ENCODE peak calls at places on chromosomes 11 and 22, in six cellular contexts. K, E, O, F, Y and W are unnamed samples.
A peak's percentile ranks its signal among the peaks of the same experiment; 100 is the strongest.

GRCh38 chr11:35407041-35407440 is 12.3 kb downstream of the SLC1A2 start:
- DNase-seq in K (no peak), E (no peak), O (no peak), F (no peak), Y (no peak), W (no peak)

GRCh38 chr11:61082931-61083531 is 19.3 kb upstream of the CD5 start:
- DNase-seq in K (peak; percentile 43), E (no peak), O (no peak), F (no peak), Y (no peak), W (no peak)

GRCh38 chr11:36436084-36436483 is 74.0 kb downstream of the TRAF6 start:
- DNase-seq in K (no peak), E (no peak), O (no peak), F (no peak), Y (no peak), W (no peak)

GRCh38 chr22:49749227-49749626 is 78.4 kb downstream of the BRD1 start:
- DNase-seq in K (peak; percentile 51), E (no peak), O (no peak), F (no peak), Y (no peak), W (no peak)

GRCh38 chr11:121282376-121282775 is 10.2 kb upstream of the SC5D start:
- DNase-seq in K (no peak), E (no peak), O (no peak), F (no peak), Y (no peak), W (no peak)

GRCh38 chr22:46881373-46882118 is 119.1 kb downstream of the TBC1D22A start:
- DNase-seq in K (no peak), E (no peak), O (no peak), F (no peak), Y (peak; percentile 59), W (no peak)

GRCh38 chr11:105838668-105839403 is 183.2 kb downstream of the MSANTD4 start:
- DNase-seq in K (no peak), E (no peak), O (no peak), F (no peak), Y (no peak), W (peak; percentile 27)

GRCh38 chr11:120432056-120433018 is 79.2 kb upstream of the GRIK4 start:
- DNase-seq in K (no peak), E (peak; percentile 51), O (no peak), F (peak; percentile 64), Y (no peak), W (peak; percentile 99)

GRCh38 chr11:126606484-126606883 is 251.0 kb downstream of the ST3GAL4 start:
- DNase-seq in K (peak; percentile 25), E (no peak), O (no peak), F (no peak), Y (no peak), W (no peak)

GRCh38 chr11:104323841-104324240 is 159.9 kb upstream of the PDGFD start:
- DNase-seq in K (no peak), E (no peak), O (no peak), F (no peak), Y (no peak), W (no peak)

GRCh38 chr11:65850217-65851082 is 7.5 kb downstream of the CFL1 start:
- DNase-seq in K (no peak), E (no peak), O (no peak), F (no peak), Y (no peak), W (no peak)

GRCh38 chr11:22415481-22415880 is 77.3 kb downstream of the SLC17A6 start:
- DNase-seq in K (no peak), E (no peak), O (no peak), F (no peak), Y (no peak), W (no peak)

GRCh38 chr11:93028959-93029536 is 59.6 kb downstream of the MTNR1B start:
- DNase-seq in K (no peak), E (no peak), O (no peak), F (no peak), Y (no peak), W (no peak)

GRCh38 chr22:44758354-44758969 is 6.1 kb downstream of the ARHGAP8 start:
- DNase-seq in K (no peak), E (no peak), O (no peak), F (no peak), Y (no peak), W (no peak)

GRCh38 chr11:121418625-121419114 is 33.4 kb upstream of the SORL1 start:
- DNase-seq in K (no peak), E (no peak), O (no peak), F (peak; percentile 52), Y (no peak), W (no peak)

GRCh38 chr11:119624102-119624615 is 104.8 kb downstream of the NECTIN1 start:
- DNase-seq in K (no peak), E (no peak), O (no peak), F (no peak), Y (no peak), W (no peak)

GRCh38 chr22:23058063-23058462 is 12.3 kb upstream of the GNAZ start:
- DNase-seq in K (no peak), E (no peak), O (no peak), F (no peak), Y (no peak), W (no peak)

GRCh38 chr11:74138572-74138971 is 32.2 kb downstream of the C2CD3 start:
- DNase-seq in K (no peak), E (no peak), O (no peak), F (peak; percentile 38), Y (no peak), W (peak; percentile 96)

GRCh38 chr11:13462311-13462927 is 603 bp downstream of the BTBD10 start:
- DNase-seq in K (peak; percentile 79), E (peak; percentile 11), O (no peak), F (peak; percentile 57), Y (peak; percentile 61), W (no peak)

GRCh38 chr11:84812351-84813083 is 814.6 kb downstream of the DLG2 start:
- DNase-seq in K (no peak), E (no peak), O (no peak), F (no peak), Y (no peak), W (no peak)

GRCh38 chr22:23077627-23078461 is 7.5 kb downstream of the GNAZ start:
- DNase-seq in K (no peak), E (no peak), O (no peak), F (no peak), Y (no peak), W (no peak)

GRCh38 chr11:93775289-93775688 is 8.8 kb upstream of the MED17 start:
- DNase-seq in K (no peak), E (no peak), O (no peak), F (no peak), Y (no peak), W (no peak)

GRCh38 chr11:44418438-44418795 is 108.5 kb upstream of the ALX4 start:
- DNase-seq in K (no peak), E (no peak), O (no peak), F (no peak), Y (no peak), W (no peak)

GRCh38 chr11:342328-342727 is 21.7 kb upstream of the IFITM3 start:
- DNase-seq in K (no peak), E (no peak), O (no peak), F (no peak), Y (no peak), W (no peak)

GRCh38 chr11:90134420-90135003 is at the start of gene NAALAD2:
- DNase-seq in K (peak; percentile 69), E (no peak), O (peak; percentile 11), F (peak; percentile 20), Y (peak; percentile 53), W (no peak)

GRCh38 chr11:47726878-47727514 is 11.8 kb upstream of the AGBL2 start:
- DNase-seq in K (no peak), E (no peak), O (no peak), F (no peak), Y (no peak), W (no peak)

GRCh38 chr22:50341977-50342650 is 1.0 kb upstream of the PPP6R2 start:
- DNase-seq in K (peak; percentile 92), E (peak; percentile 72), O (peak; percentile 67), F (peak; percentile 89), Y (peak; percentile 87), W (peak; percentile 74)

GRCh38 chr11:75478690-75479597 is 45.9 kb upstream of the KLHL35 start:
- DNase-seq in K (no peak), E (no peak), O (no peak), F (no peak), Y (no peak), W (no peak)

GRCh38 chr11:122342089-122342749 is 226.2 kb upstream of the BLID start:
- DNase-seq in K (no peak), E (no peak), O (no peak), F (no peak), Y (no peak), W (no peak)

GRCh38 chr22:19172213-19173046 is 6.1 kb downstream of the SLC25A1 start:
- DNase-seq in K (no peak), E (no peak), O (no peak), F (no peak), Y (no peak), W (no peak)
- H3K4me1 ChIP-seq in K (peaks cover 81% of the 10 kb centered on the region), E (peaks cover 28% of the 10 kb centered on the region), O (peaks cover 12% of the 10 kb centered on the region), F (peaks cover 69% of the 10 kb centered on the region), Y (peaks cover 82% of the 10 kb centered on the region), W (peaks cover 48% of the 10 kb centered on the region)

DNA sequence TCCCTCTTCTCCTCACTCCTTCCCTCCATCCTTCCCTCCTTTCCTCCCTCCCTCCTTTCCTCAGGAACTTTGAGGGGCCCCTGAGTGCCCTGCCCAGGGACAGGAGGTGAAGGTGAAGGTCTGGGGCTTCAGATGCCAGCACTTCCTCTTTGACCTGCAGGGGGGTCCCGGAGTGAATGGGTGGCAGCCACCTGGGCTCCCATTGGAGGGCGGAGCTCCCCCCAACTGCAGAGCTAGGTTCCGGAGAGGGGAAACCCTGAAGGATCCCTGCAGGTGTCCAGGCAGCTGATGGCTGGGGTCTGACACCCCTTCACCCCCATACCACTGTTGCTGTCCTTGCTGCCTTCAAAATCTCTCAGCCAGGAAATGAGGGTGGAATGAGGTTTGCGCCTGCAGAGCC is 1131.3 kb downstream of the BRD1 start:
- DNase-seq in K (no peak), E (no peak), O (no peak), F (no peak), Y (no peak), W (no peak)
- H3K4me1 ChIP-seq in K (no peaks in the 10 kb centered on the region), E (no peaks in the 10 kb centered on the region), O (no peaks in the 10 kb centered on the region), F (no peaks in the 10 kb centered on the region), Y (no peaks in the 10 kb centered on the region), W (no peaks in the 10 kb centered on the region)

GRCh38 chr11:87298155-87298554 is 260.4 kb downstream of the TMEM135 start:
- DNase-seq in K (no peak), E (no peak), O (no peak), F (no peak), Y (no peak), W (no peak)
- H3K4me1 ChIP-seq in K (no peaks in the 10 kb centered on the region), E (no peaks in the 10 kb centered on the region), O (peaks cover 2% of the 10 kb centered on the region), F (no peaks in the 10 kb centered on the region), Y (peaks cover 23% of the 10 kb centered on the region), W (peaks cover 4% of the 10 kb centered on the region)

GRCh38 chr11:128504489-128504888 is 82.9 kb downstream of the ETS1 start:
- DNase-seq in K (no peak), E (no peak), O (no peak), F (no peak), Y (no peak), W (no peak)

GRCh38 chr11:128503231-128503991 is 83.9 kb downstream of the ETS1 start:
- DNase-seq in K (no peak), E (no peak), O (no peak), F (no peak), Y (no peak), W (no peak)

GRCh38 chr11:128506384-128506783 is 81.0 kb downstream of the ETS1 start:
- DNase-seq in K (no peak), E (no peak), O (no peak), F (no peak), Y (no peak), W (no peak)

GRCh38 chr11:128506999-128507591 is 80.3 kb downstream of the ETS1 start:
- DNase-seq in K (peak; percentile 93), E (peak; percentile 93), O (no peak), F (peak; percentile 79), Y (peak; percentile 83), W (no peak)

GRCh38 chr11:128505449-128506058 is 81.8 kb downstream of the ETS1 start:
- DNase-seq in K (no peak), E (no peak), O (no peak), F (no peak), Y (no peak), W (no peak)
- H3K4me1 ChIP-seq in K (peaks cover 63% of the 10 kb centered on the region), E (peaks cover 77% of the 10 kb centered on the region), O (peaks cover 6% of the 10 kb centered on the region), F (peaks cover 100% of the 10 kb centered on the region), Y (peaks cover 100% of the 10 kb centered on the region), W (peaks cover 100% of the 10 kb centered on the region)